ENCODE peak calls at places on chromosomes 13 and 19, in four cellular contexts. F, X, S and O are unnamed samples.

GRCh38 chr19:56681702-56682101 is 10.1 kb upstream of the ZNF835 start:
- DNase-seq in X (no peak), F (no peak), S (no peak), O (no peak)

GRCh38 chr13:98963917-98964316 is 13.9 kb downstream of the DOCK9 start:
- DNase-seq in F (no peak), S (no peak), X (no peak), O (no peak)

GRCh38 chr13:99151516-99151915 is 49.1 kb upstream of the UBAC2 start:
- DNase-seq in F (peak), X (no peak), S (no peak), O (peak)

GRCh38 chr13:45943965-45944364 is 92.4 kb upstream of the SIAH3 start:
- DNase-seq in F (no peak), S (no peak), X (no peak), O (no peak)

GRCh38 chr13:111577429-111577828 is 257.0 kb downstream of the TEX29 start:
- DNase-seq in F (no peak), X (no peak), S (no peak), O (no peak)

GRCh38 chr19:38657633-38658222 is 10.3 kb downstream of the ACTN4 start:
- DNase-seq in X (peak), F (no peak), S (no peak), O (peak)

GRCh38 chr13:111131610-111132009 is 16.5 kb downstream of the ARHGEF7 start:
- DNase-seq in F (no peak), X (no peak), S (no peak), O (no peak)

GRCh38 chr13:31918707-31919106 is 112.9 kb upstream of the FRY start:
- DNase-seq in X (no peak), S (no peak), F (no peak), O (no peak)

GRCh38 chr13:102724923-102725322 is 30.1 kb upstream of the METTL21C start:
- DNase-seq in F (no peak), X (no peak), S (peak), O (no peak)
- TF ChIP-seq TCF7L2 in F (no peak), X (no peak), S (no peak), O (no peak)

DNA sequence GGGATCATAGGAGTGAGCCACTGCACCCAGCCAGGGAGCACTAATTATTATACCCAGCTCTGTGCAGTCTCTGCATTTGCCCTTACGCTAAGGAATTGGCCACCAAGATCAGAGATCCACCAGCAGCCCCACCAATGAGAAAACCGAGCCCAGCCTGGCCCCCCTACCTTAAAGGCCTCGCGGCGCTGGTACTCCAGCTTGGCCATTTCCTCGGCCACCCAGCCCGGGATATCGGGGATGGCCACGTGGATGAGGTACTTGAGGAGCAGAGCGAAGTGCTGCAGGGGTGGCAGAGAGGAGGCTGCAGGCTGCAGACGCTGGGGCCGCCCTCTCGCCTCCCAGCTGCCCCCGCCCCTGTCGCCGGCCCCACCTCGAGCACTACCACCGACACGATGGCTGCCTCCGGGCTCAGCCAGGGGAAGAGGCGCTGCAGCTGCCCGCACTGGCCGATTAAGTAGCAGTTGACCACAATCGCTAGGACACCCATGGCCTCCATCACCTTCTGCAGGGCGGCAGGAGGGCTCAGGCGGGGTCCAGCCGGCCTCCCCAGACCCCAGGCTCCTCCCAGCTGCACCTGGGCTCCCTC is 7.5 kb downstream of the ANO8 start:
- DNase-seq in X (no peak), F (no peak), S (no peak), O (no peak)
- TF ChIP-seq TCF7L2 in X (no peak), F (no peak), S (no peak), O (no peak)

DNA sequence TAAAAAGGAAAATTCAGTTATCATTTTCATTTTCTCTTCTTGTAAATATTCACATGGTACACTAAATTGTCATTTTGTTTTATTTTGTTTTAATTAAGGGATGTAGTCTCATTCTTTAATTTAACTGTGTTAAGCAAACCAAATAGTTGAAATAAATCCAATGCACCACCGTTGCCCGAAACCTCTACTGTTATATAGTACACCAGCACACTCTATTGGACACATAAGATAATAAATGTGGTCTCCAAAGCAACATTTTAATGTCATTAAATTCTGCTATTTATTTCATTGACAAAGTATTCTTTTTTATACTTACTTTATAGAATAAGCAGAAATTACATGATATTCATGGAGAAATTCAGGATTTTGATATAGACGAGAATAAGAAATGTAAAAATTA is 156.4 kb upstream of the FREM2 start:
- DNase-seq in X (no peak), S (no peak), F (no peak), O (no peak)
- TF ChIP-seq TCF7L2 in X (no peak), S (no peak), F (no peak), O (no peak)

GRCh38 chr13:114033541-114034315 is 59.9 kb upstream of the C13orf46 start:
- DNase-seq in X (no peak), F (no peak), S (no peak), O (no peak)

GRCh38 chr13:114034481-114034891 is 60.6 kb upstream of the C13orf46 start:
- DNase-seq in S (no peak), X (no peak), F (no peak), O (no peak)

GRCh38 chr13:114035583-114036501 is 62.0 kb upstream of the C13orf46 start:
- DNase-seq in F (no peak), X (no peak), S (no peak), O (no peak)

GRCh38 chr13:114037674-114038073 is 63.8 kb upstream of the C13orf46 start:
- DNase-seq in X (no peak), S (no peak), F (no peak), O (no peak)

DNA sequence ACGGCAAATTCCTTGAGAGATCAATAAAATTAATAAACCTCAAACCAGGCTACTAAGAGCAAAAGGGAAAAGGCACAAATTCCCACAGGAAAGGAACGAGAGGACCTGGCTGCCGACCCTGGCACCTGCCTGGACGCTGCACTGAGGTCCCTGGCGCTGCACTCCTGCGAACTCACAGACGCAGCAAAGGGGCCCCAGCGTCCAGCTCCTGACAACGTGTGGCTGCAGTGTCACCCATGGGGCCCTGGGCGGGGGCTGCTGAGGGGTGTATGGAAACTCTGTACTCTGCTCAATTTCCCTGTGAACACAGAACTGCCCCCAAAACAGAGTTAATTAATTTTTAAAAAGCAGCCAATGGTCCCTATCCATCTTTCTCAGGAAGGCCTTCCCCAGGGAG is 61.3 kb upstream of the C13orf46 start:
- DNase-seq in X (no peak), S (no peak), F (no peak), O (no peak)
- TF ChIP-seq TCF7L2 in X (no peak), S (no peak), F (no peak), O (no peak)

GRCh38 chr19:48817585-48818124 is 6.8 kb upstream of the BCAT2 start:
- DNase-seq in X (no peak), S (no peak), F (no peak), O (no peak)

GRCh38 chr19:48818234-48818823 is 7.5 kb upstream of the BCAT2 start:
- DNase-seq in X (no peak), S (no peak), F (no peak), O (no peak)

GRCh38 chr19:48813123-48813911 is 2.5 kb upstream of the BCAT2 start:
- DNase-seq in X (no peak), F (no peak), S (peak), O (no peak)

GRCh38 chr19:48814895-48815294 is 4.1 kb upstream of the BCAT2 start:
- DNase-seq in X (no peak), S (no peak), F (no peak), O (no peak)

DNA sequence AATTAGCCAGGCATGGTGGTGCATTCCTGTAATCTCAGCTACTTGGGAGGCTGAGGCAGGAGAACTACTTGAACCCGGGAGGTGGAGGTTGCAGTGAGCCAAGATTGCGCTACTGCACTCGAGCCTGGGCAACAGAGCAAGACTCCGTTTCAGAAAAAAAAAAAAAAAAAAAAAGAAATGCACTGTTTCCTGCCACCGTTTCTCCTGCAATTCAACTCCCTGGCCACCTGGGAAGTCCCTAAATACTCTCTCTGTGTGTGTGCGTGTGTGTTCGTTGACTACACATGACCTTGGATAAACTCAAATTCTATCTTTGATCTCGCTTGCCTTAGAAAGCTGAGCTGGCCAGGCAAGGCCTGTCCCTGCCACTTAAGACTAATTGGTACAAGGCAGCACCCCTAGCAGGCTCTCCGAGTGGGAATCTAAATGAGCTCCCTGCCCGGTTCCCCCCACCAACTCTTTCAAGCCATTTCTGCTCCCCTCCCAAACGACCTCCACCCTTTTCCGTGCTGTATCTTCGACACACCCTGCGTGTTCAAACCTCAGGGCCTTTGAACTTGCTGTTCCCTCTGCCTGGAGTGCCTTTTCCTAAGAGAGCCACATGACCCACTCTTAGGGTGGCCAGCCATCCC is 5.2 kb upstream of the BCAT2 start:
- DNase-seq in F (no peak), S (peak), X (no peak), O (no peak)
- TF ChIP-seq TCF7L2 in F (no peak), S (no peak), X (no peak), O (peak)

DNA sequence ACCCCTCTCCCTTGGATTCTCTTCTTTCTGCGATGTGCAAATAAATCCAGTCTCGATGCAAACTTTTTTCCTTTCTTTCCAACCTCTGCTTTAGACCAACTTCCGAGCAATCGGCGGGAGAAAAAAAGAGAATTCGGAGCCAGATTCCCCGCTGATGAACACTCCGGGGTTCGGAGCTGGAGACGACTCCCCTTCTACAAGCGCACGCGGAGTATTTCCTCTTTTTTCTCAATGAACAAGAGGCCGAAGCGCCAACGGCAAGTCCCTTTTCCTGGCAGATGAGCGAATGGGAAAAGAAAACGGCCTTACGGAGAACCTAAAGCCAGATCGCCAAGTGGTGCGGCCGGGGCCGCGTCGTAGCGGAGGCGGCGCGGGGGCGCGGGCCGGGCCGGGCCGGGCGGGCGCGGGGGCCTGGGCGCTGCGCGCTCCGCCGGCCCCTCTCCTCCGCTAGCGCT is 256 bp downstream of the SPRY2 start:
- DNase-seq in S (peak), F (no peak), X (no peak), O (no peak)
- TF ChIP-seq TCF7L2 in S (no peak), F (no peak), X (no peak), O (no peak)

DNA sequence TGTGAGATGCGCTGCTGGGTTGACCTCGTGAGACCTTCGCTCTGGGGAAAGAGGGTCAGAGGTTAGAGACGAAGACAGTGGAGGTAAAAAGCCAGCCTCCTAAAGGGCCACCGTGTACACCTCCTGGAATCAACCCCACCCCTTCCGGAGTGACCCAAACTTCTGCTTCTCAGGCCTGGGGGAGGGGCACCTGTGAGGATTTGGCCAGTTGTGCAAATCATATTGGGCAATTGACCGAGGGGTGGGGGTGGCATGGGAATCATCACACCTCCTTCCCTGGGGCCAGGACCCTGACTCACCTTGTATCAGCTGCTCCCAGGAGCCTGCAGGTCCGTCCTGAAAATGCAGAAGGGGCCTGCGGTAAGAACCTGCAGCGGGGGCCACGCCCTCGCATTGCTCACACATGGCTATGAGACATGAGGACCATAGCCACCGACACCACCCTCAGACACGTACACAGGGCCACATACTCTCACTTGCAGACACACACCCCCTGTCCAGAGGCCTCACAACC is 2.8 kb downstream of the TNFSF14 start:
- DNase-seq in F (peak), X (no peak), S (no peak), O (no peak)
- TF ChIP-seq TCF7L2 in F (no peak), X (no peak), S (no peak), O (no peak)

DNA sequence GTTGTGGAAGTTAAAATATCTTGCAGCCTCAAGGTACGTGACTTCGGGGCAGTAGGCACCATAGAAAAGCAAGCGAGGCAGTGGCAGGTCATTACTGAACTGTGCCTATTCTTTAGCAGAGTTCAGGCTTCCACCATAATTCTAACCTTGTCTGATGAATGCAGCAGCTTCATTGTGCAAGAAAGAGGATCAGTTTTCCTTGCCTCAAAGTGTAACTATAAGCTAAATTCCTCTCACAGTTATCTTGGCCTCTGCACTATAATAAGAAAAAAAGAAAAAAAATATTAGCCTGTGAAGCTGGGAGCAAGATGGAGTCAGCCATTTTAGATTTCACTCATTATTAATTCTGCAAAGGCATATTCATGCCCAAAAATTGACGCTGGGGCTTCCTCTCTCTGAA is 22.9 kb upstream of the SACS start:
- DNase-seq in S (no peak), X (no peak), F (no peak), O (no peak)
- TF ChIP-seq TCF7L2 in S (no peak), X (no peak), F (no peak), O (no peak)

DNA sequence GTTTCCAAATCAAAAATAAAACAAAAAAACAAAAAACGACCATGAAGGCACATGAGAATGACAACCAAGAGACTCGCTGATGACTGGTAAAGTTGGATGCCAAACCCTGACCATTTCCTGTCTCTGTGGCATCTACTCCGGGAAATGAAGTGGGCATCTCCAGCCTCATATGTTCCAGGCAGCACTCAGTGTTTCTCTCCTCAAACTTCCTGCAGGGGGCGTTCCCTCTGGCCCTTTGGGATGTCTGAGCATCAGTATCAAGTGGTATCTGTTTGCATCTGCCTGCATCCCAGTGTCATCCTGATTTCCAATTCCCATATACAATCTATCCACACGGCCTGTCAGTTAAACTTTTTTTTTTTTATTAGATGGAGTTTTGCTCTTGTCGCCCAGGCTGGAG is 9.8 kb upstream of the SIGLEC12 start:
- DNase-seq in X (no peak), S (peak), F (peak), O (peak)
- TF ChIP-seq TCF7L2 in X (no peak), S (no peak), F (no peak), O (no peak)